ENCODE peak calls at places on chromosomes 11 and 22, in eight cellular contexts. One of them, this sample, is unnamed.

GRCh38 chr11:72940417-72940816 is 126.2 kb downstream of the ATG16L2 start:
- DNase-seq in AG04450: no peak
- DNase-seq in myocyte: no peak
- DNase-seq in anterior cingulate cortex: no peak
- DNase-seq in HTR-8/SVneo: no peak
- DNase-seq in RCC 7860: no peak
- DNase-seq in H7: no peak
- DNase-seq in caudate nucleus: no peak
- DNase-seq in this sample: no peak

GRCh38 chr11:77104727-77105126 is 2.1 kb downstream of the OMP start:
- DNase-seq in AG04450: no peak
- DNase-seq in myocyte: no peak
- DNase-seq in anterior cingulate cortex: no peak
- DNase-seq in HTR-8/SVneo: no peak
- DNase-seq in RCC 7860: no peak
- DNase-seq in H7: no peak
- DNase-seq in caudate nucleus: no peak
- DNase-seq in this sample: no peak

GRCh38 chr11:60970369-60970774 is 1.1 kb upstream of the CD6 start:
- DNase-seq in AG04450: no peak
- DNase-seq in myocyte: peak; percentile 50
- DNase-seq in anterior cingulate cortex: no peak
- DNase-seq in HTR-8/SVneo: no peak
- DNase-seq in RCC 7860: no peak
- DNase-seq in H7: peak; percentile 86
- DNase-seq in caudate nucleus: peak; percentile 30
- DNase-seq in this sample: peak; percentile 68

GRCh38 chr11:121485221-121485620 is 32.5 kb upstream of the SORL1-AS1 start:
- DNase-seq in AG04450: no peak
- DNase-seq in myocyte: no peak
- DNase-seq in anterior cingulate cortex: no peak
- DNase-seq in HTR-8/SVneo: no peak
- DNase-seq in RCC 7860: no peak
- DNase-seq in H7: no peak
- DNase-seq in caudate nucleus: no peak
- DNase-seq in this sample: no peak

GRCh38 chr11:2558861-2559526 is 114.2 kb downstream of the KCNQ1 start:
- DNase-seq in AG04450: no peak
- DNase-seq in myocyte: peak; percentile 46
- DNase-seq in anterior cingulate cortex: no peak
- DNase-seq in HTR-8/SVneo: no peak
- DNase-seq in RCC 7860: no peak
- DNase-seq in H7: no peak
- DNase-seq in caudate nucleus: no peak
- DNase-seq in this sample: no peak

GRCh38 chr22:19879248-19879575 is 24.5 kb upstream of the GNB1L start:
- DNase-seq in AG04450: no peak
- DNase-seq in myocyte: no peak
- DNase-seq in anterior cingulate cortex: no peak
- DNase-seq in HTR-8/SVneo: no peak
- DNase-seq in RCC 7860: no peak
- DNase-seq in H7: peak; percentile 69
- DNase-seq in caudate nucleus: no peak
- DNase-seq in this sample: no peak

GRCh38 chr11:33999393-33999792 is 52.1 kb upstream of the CAPRIN1 start:
- DNase-seq in AG04450: no peak
- DNase-seq in myocyte: no peak
- DNase-seq in anterior cingulate cortex: no peak
- DNase-seq in HTR-8/SVneo: no peak
- DNase-seq in RCC 7860: no peak
- DNase-seq in H7: no peak
- DNase-seq in caudate nucleus: no peak
- DNase-seq in this sample: no peak

GRCh38 chr11:67437082-67437821 is at the start of gene PTPRCAP:
- DNase-seq in AG04450: no peak
- DNase-seq in myocyte: no peak
- DNase-seq in anterior cingulate cortex: no peak
- DNase-seq in HTR-8/SVneo: no peak
- DNase-seq in RCC 7860: no peak
- DNase-seq in H7: peak; percentile 87
- DNase-seq in caudate nucleus: no peak
- DNase-seq in this sample: peak; percentile 70

GRCh38 chr11:121844016-121844415 is 272.0 kb downstream of the BLID start:
- DNase-seq in AG04450: no peak
- DNase-seq in myocyte: no peak
- DNase-seq in anterior cingulate cortex: no peak
- DNase-seq in HTR-8/SVneo: no peak
- DNase-seq in RCC 7860: no peak
- DNase-seq in H7: no peak
- DNase-seq in caudate nucleus: no peak
- DNase-seq in this sample: no peak

GRCh38 chr22:20424937-20425587 is 12.6 kb downstream of the SCARF2 start:
- DNase-seq in AG04450: no peak
- DNase-seq in myocyte: no peak
- DNase-seq in anterior cingulate cortex: peak; percentile 49
- DNase-seq in HTR-8/SVneo: no peak
- DNase-seq in RCC 7860: no peak
- DNase-seq in H7: peak; percentile 88
- DNase-seq in caudate nucleus: peak; percentile 7
- DNase-seq in this sample: no peak

GRCh38 chr11:118615282-118615979 is 8.0 kb downstream of the PHLDB1 start:
- DNase-seq in AG04450: no peak
- DNase-seq in myocyte: no peak
- DNase-seq in anterior cingulate cortex: no peak
- DNase-seq in HTR-8/SVneo: peak; percentile 69
- DNase-seq in RCC 7860: peak; percentile 24
- DNase-seq in H7: peak; percentile 81
- DNase-seq in caudate nucleus: no peak
- DNase-seq in this sample: no peak

GRCh38 chr11:15783619-15784018 is 572.7 kb downstream of the SOX6 start:
- DNase-seq in AG04450: no peak
- DNase-seq in myocyte: no peak
- DNase-seq in anterior cingulate cortex: no peak
- DNase-seq in HTR-8/SVneo: no peak
- DNase-seq in RCC 7860: no peak
- DNase-seq in H7: peak; percentile 22
- DNase-seq in caudate nucleus: no peak
- DNase-seq in this sample: no peak

GRCh38 chr11:69508974-69509373 is 27.5 kb downstream of the LINC01488 start:
- DNase-seq in AG04450: no peak
- DNase-seq in myocyte: no peak
- DNase-seq in anterior cingulate cortex: no peak
- DNase-seq in HTR-8/SVneo: no peak
- DNase-seq in RCC 7860: no peak
- DNase-seq in H7: peak; percentile 19
- DNase-seq in caudate nucleus: no peak
- DNase-seq in this sample: no peak

GRCh38 chr11:130115218-130115617 is 44.4 kb upstream of the ST14 start:
- DNase-seq in AG04450: peak; percentile 10
- DNase-seq in myocyte: no peak
- DNase-seq in anterior cingulate cortex: no peak
- DNase-seq in HTR-8/SVneo: no peak
- DNase-seq in RCC 7860: no peak
- DNase-seq in H7: no peak
- DNase-seq in caudate nucleus: no peak
- DNase-seq in this sample: no peak

GRCh38 chr11:2898366-2899079 is 12.9 kb upstream of the CDKN1C start:
- DNase-seq in AG04450: peak; percentile 69
- DNase-seq in myocyte: peak; percentile 77
- DNase-seq in anterior cingulate cortex: no peak
- DNase-seq in HTR-8/SVneo: peak; percentile 81
- DNase-seq in RCC 7860: peak; percentile 70
- DNase-seq in H7: no peak
- DNase-seq in caudate nucleus: no peak
- DNase-seq in this sample: peak; percentile 45

GRCh38 chr11:70205049-70205725 is 2.1 kb downstream of the FADD start:
- DNase-seq in AG04450: no peak
- DNase-seq in myocyte: no peak
- DNase-seq in anterior cingulate cortex: no peak
- DNase-seq in HTR-8/SVneo: no peak
- DNase-seq in RCC 7860: no peak
- DNase-seq in H7: no peak
- DNase-seq in caudate nucleus: no peak
- DNase-seq in this sample: no peak

GRCh38 chr22:46846154-46846831 is 83.8 kb downstream of the TBC1D22A start:
- DNase-seq in AG04450: no peak
- DNase-seq in myocyte: no peak
- DNase-seq in anterior cingulate cortex: no peak
- DNase-seq in HTR-8/SVneo: no peak
- DNase-seq in RCC 7860: no peak
- DNase-seq in H7: no peak
- DNase-seq in caudate nucleus: no peak
- DNase-seq in this sample: no peak

This sample was measured in activated T-helper 1 cell treated with anti-CD3 and anti-CD28 coated beads, Interleukin-12 subunit alpha, Interleukin-12 subunit beta, Interleukin-2, Interleukin-4 antibody, amounts not matched to agents 30 ng/mL and 10 ng/mL and 1 ng/mL, durations not matched to agents 14 hours and 24 hours and 36 hours.